ENCODE peak calls at places on chromosomes 11 and 22, in ten cellular contexts. Y is fibroblast of lung, E is OCI-LY7, X is coronary artery, U is astrocyte, R is RWPE1, Q is H9, A is keratinocyte, I is heart left ventricle, K is K562. D is an unnamed sample.

GRCh38 chr11:76796511-76797203 is 13.5 kb downstream of the TSKU start:
- DNase-seq in Q (no peak), Y (no peak), U (no peak), K (no peak), X (peak), R (no peak), A (no peak), I (no peak), E (no peak), D (no peak)

GRCh38 chr11:108069947-108070346 is 51.4 kb upstream of the ACAT1 start:
- DNase-seq in U (peak), X (no peak), A (no peak), Q (no peak), I (no peak), K (no peak), E (no peak), R (peak), Y (peak), D (no peak)

GRCh38 chr11:112042161-112042960 is 17.2 kb downstream of the DLAT start:
- DNase-seq in U (peak), K (peak), X (no peak), Y (peak), E (no peak), I (no peak), R (peak), Q (no peak), A (no peak), D (no peak)

GRCh38 chr11:11501546-11502274 is 120.1 kb downstream of the GALNT18 start:
- DNase-seq in U (no peak), Q (no peak), Y (no peak), A (no peak), E (no peak), K (no peak), I (no peak), X (no peak), R (no peak), D (no peak)

GRCh38 chr11:124086447-124086846 is 28.8 kb upstream of the VWA5A start:
- DNase-seq in E (no peak), Q (no peak), U (no peak), A (no peak), X (no peak), K (no peak), R (no peak), Y (no peak), I (no peak), D (no peak)

GRCh38 chr11:15920856-15921629 is 435.3 kb downstream of the SOX6 start:
- DNase-seq in E (no peak), U (peak), K (no peak), A (no peak), X (no peak), Q (no peak), Y (peak), R (peak), I (peak), D (no peak)

GRCh38 chr22:21861290-21861848 is 6.1 kb downstream of the MAPK1 start:
- DNase-seq in X (no peak), E (no peak), A (no peak), Q (no peak), U (no peak), K (peak), Y (peak), R (no peak), I (no peak), D (no peak)

GRCh38 chr11:58626915-58627483 is 4.5 kb downstream of the CNTF start:
- DNase-seq in Y (peak), E (peak), I (no peak), K (no peak), R (no peak), X (no peak), U (peak), A (no peak), Q (no peak), D (no peak)

GRCh38 chr11:128361451-128362020 is 225.8 kb downstream of the ETS1 start:
- DNase-seq in K (no peak), Y (peak), X (no peak), R (no peak), I (no peak), A (no peak), Q (no peak), U (peak), E (no peak), D (no peak)

GRCh38 chr11:87722756-87723599 is 452.3 kb downstream of the RAB38 start:
- DNase-seq in A (no peak), E (peak), I (no peak), U (no peak), Y (peak), K (no peak), R (peak), Q (peak), X (no peak), D (no peak)

GRCh38 chr11:36455658-36456111 is 54.4 kb downstream of the TRAF6 start:
- DNase-seq in X (peak), Q (no peak), I (peak), Y (peak), K (no peak), E (no peak), R (peak), A (peak), U (peak), D (peak)

GRCh38 chr22:19516378-19517170 is 7.6 kb downstream of the CLDN5 start:
- DNase-seq in U (no peak), Q (no peak), R (no peak), A (no peak), Y (no peak), I (no peak), X (no peak), K (no peak), E (no peak), D (no peak)

GRCh38 chr11:16011396-16011795 is 344.9 kb downstream of the SOX6 start:
- DNase-seq in A (no peak), U (no peak), Y (no peak), Q (no peak), I (no peak), E (no peak), K (no peak), R (no peak), X (no peak), D (no peak)

GRCh38 chr11:65315204-65315865 is 669 bp downstream of the CDC42EP2 start:
- DNase-seq in Q (peak), U (no peak), E (peak), A (no peak), K (peak), Y (peak), R (peak), X (peak), I (peak), D (peak)
- H3K27ac ChIP-seq in Q (no peak), U (peak), E (no peak), A (peak), K (peak), Y (peak), R (peak), X (peak), I (peak), D (peak)

GRCh38 chr11:119306373-119306890 is 10.5 kb downstream of the MCAM start:
- DNase-seq in Q (no peak), R (no peak), Y (peak), X (peak), U (no peak), I (no peak), K (no peak), E (no peak), A (no peak), D (no peak)

GRCh38 chr11:119307974-119308373 is 9.0 kb downstream of the MCAM start:
- DNase-seq in E (no peak), Q (no peak), A (no peak), K (no peak), X (no peak), U (no peak), R (no peak), I (no peak), Y (no peak), D (no peak)

GRCh38 chr11:119307219-119307618 is 9.7 kb downstream of the MCAM start:
- DNase-seq in U (no peak), Y (no peak), K (no peak), X (no peak), R (no peak), Q (no peak), I (no peak), A (no peak), E (no peak), D (no peak)

GRCh38 chr11:119303227-119303718 is 13.7 kb downstream of the MCAM start:
- DNase-seq in I (no peak), X (no peak), A (no peak), R (no peak), Q (no peak), U (no peak), K (no peak), E (no peak), Y (no peak), D (no peak)

DNA sequence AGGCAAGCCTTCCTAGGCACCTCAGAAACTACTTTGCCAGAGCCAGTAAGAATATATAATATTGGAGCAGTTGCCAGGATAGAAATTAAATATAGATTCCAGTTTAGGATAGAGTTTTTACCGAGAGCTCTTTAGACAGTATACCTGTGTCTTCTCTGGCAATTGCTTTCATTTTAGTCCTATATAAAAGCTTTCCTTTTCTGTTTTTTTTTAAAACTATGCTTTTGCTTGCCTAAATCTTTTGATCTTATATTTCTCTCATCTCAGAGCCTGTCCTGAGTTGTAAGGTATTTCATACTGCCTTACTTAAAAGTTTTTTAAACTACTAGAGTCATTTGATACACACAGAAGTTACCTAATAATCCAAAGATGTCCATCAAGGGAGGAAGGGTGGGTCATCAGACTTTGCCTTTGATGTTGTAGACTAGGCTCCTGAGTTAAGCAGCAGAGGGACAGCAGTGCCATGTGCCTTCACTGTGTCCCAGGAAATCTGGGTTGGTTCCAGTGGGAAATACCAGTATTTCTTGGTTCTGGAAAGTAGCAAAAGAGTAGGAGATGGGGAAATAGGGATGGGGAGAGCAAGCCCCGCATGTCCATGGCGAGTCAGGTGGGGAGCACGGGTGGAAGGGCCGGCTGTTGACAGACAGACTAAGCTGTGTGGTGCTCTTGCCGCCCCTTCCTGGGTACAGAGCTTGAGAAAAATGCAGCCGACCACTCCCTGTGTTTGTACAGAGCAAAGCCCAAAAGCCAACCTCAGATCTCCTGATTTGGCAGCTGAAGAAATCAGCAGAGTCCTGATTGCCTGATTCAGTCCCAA is 11.2 kb downstream of the MCAM start:
- DNase-seq in Y (no peak), X (no peak), A (no peak), E (no peak), K (no peak), I (no peak), U (no peak), Q (no peak), R (no peak), D (no peak)
- H3K27ac ChIP-seq in Y (no peak), X (peak), A (no peak), E (no peak), K (no peak), I (peak), U (no peak), Q (no peak), R (peak), D (no peak)

GRCh38 chr22:49761836-49762235 is 65.8 kb downstream of the BRD1 start:
- DNase-seq in I (no peak), R (no peak), K (no peak), Q (no peak), U (no peak), A (no peak), E (no peak), X (no peak), Y (no peak), D (no peak)
- H3K27ac ChIP-seq in I (no peak), R (no peak), K (no peak), Q (no peak), U (no peak), A (no peak), E (peak), X (no peak), Y (no peak), D (no peak)

DNA sequence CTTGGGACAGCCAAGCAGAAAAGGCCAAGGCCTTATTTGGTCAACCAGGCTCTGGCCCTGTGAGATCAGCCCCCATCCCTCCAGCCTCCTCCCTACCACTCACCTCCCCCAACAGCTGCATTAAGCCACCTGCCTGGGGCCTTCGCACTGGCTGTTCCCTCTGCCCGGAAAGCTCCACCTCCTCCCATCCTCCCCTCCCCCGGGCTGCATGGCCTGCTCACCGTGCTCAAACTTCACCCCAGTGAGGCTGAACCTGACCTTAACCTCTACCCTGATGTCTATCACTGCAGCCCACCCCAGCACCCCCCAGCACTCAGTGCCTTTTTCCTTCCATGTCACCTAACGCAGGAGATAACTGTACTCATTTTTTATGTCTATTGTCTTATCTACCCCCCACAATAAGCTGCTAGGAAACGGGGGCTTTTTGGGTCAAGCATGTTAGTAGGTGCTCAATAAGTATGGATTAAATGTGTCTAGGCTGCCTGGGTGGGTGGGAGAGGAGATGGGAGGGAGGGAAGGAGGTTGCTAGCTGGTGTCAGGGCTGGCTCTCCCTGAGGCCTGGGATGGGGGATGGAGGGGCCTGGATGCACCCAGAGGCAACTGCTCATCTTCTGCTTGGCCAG is 912 bp downstream of the PTPRCAP start:
- DNase-seq in U (no peak), K (peak), Q (peak), Y (peak), A (no peak), I (no peak), X (no peak), E (peak), R (no peak), D (no peak)
- H3K27ac ChIP-seq in U (no peak), K (peak), Q (peak), Y (no peak), A (no peak), I (peak), X (no peak), E (peak), R (peak), D (no peak)

DNA sequence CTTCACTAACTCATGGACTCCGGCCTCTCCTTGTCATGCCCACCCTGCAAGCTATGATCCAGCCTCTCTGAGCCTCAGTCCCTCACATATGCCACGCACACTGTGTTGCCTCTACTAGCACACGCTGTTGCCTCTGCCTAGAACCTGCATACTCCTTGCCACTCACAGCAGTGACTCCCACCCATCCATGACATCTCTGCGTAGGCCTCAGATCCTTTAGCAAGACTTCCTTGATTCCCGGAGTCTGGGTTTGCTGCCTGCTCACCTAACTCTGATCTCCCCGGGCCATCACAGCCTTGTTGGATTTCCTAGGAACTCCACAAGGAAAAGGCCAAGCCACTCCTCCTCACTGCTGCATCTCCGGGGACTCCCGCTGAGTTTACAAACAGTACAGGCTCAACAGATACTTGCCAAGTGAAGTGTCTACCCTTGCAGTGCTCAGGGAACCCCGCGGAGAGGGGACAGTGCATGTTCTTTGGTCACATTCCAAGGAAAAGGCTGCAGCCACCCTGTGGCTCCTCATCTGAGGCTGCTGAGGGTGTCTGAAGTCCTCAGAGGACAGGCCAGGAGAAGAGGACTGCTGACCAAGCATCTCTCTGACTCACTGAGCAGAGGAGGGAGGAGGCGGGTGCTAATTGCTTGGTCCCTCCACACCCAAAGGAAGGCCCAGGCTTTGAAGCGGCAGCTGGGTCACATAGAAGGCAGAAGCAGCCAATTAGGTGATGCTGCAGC is 42.4 kb upstream of the NAV2 start:
- DNase-seq in X (no peak), Y (peak), R (no peak), A (no peak), I (no peak), Q (no peak), U (peak), K (no peak), E (no peak), D (no peak)
- H3K27ac ChIP-seq in X (no peak), Y (no peak), R (peak), A (no peak), I (no peak), Q (no peak), U (no peak), K (no peak), E (no peak), D (no peak)

DNA sequence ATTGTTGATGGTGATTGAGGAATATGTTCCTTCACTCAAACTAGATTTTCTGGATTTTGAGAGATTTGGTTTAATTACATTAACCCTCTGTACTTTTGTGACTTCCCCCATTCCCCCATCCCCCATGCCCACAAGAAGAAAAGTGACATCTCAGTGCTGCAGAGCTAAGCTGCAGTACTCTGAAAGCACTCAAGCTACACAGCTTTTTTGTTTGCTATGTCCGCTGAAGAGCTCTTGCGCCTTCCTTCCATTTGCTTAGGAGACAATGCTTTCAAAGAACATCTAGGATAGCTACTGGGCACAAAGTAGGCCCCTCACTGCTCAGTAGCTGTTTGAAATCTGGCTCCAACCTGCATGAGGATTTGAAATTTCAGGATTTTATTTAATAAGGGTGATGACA is 69.7 kb downstream of the SLC17A6 start:
- DNase-seq in K (no peak), Q (no peak), A (no peak), I (no peak), E (no peak), X (no peak), U (no peak), R (no peak), Y (no peak), D (no peak)
- H3K27ac ChIP-seq in K (no peak), Q (no peak), A (no peak), I (no peak), E (no peak), X (no peak), U (no peak), R (no peak), Y (no peak), D (no peak)

DNA sequence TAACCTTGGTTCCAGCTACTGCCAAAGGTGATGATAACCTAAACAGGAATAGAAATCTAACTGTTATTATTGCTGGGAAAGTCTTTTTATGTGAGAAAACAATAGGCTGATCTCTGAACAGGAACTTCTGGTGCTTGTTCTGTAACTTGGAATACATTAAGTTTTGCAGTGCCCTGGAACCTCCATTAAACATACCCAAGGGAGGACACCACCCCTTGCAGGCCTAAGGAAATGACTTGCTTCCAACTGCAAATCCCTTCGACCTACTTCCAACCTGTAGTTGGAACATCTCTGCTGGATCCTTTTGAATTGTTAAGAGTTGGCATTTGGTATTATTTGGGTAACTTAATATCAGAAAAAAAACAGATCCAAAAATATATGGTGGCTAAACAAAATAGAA is 188.4 kb upstream of the API5 start:
- DNase-seq in U (no peak), E (no peak), X (no peak), Q (no peak), Y (no peak), A (no peak), I (no peak), K (no peak), R (no peak), D (no peak)
- H3K27ac ChIP-seq in U (no peak), E (no peak), X (no peak), Q (no peak), Y (no peak), A (no peak), I (no peak), K (no peak), R (no peak), D (no peak)

DNA sequence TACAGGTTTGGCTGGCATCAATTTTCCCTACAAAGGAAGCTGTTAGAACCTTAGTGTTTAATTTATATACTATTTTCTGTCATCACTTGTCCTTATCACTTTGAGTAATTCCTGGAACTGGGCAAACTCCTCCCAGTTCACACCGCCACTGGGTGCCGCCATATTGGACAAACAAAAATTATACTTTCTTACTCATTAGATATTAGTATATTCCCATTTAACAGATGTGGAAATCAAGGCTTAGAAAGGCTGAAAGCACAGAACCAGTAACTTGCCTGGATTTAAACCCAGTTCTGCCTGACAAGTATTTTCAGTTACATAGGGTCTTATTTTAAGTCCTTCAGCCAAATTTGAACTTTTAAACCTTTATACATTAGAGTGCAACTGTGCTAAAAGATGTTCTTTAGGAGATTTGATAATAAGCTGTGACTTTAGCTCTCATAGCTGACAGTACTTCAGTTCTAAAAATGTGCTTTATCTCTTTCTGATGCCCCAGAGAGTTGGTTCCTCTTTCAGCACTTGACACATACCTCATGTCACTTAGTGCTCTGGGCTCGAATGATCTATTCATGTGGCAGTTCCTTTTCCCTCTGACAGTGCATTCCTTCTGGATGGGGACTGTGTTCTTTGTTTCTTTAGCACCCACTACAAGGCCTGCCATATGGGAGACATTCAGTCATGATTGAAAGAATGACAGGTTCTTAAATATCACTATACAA is 25.4 kb downstream of the COA4 start:
- DNase-seq in U (no peak), E (no peak), Q (no peak), R (no peak), X (no peak), A (no peak), K (peak), Y (no peak), I (no peak), D (no peak)
- H3K27ac ChIP-seq in U (no peak), E (no peak), Q (no peak), R (no peak), X (no peak), A (no peak), K (peak), Y (no peak), I (peak), D (no peak)

GRCh38 chr11:70526116-70527045 is 128.1 kb downstream of the CTTN start:
- DNase-seq in A (no peak), U (no peak), Y (no peak), Q (no peak), E (no peak), I (no peak), X (no peak), R (no peak), K (no peak), D (no peak)
- H3K27ac ChIP-seq in A (no peak), U (no peak), Y (no peak), Q (no peak), E (no peak), I (no peak), X (no peak), R (no peak), K (no peak), D (no peak)

D was measured in substantia nigra.